ENCODE peak calls at places on chromosome X, in seven cellular contexts. H is AG04450; T is lower lobe of right lung; I is tibial nerve; G is HL-60; R is CD8-positive, alpha-beta T cell; P is cardiac fibroblast. V is an unnamed sample.

GRCh38 chrX:124211312-124211942 is 121.0 kb upstream of the TEX13D start:
- DNase-seq in H (no peak), T (no peak), I (no peak), G (peak), R (peak), P (peak), V (no peak)

GRCh38 chrX:12685541-12685940 is 105.7 kb upstream of the PRPS2 start:
- DNase-seq in H (no peak), T (no peak), I (no peak), G (no peak), R (no peak), P (peak), V (no peak)

GRCh38 chrX:136059350-136059749 is 74.1 kb downstream of the SLC9A6 start:
- DNase-seq in H (no peak), T (no peak), I (no peak), G (no peak), R (no peak), P (no peak), V (no peak)

GRCh38 chrX:80285131-80285773 is 135.0 kb upstream of the TENT5D start:
- DNase-seq in H (no peak), T (no peak), I (no peak), G (peak), R (no peak), P (peak), V (peak)

GRCh38 chrX:125248931-125249330 is 70.7 kb upstream of the TEX13C start:
- DNase-seq in H (no peak), T (no peak), I (no peak), G (no peak), R (no peak), P (no peak), V (no peak)

GRCh38 chrX:21843179-21843578 is 3.8 kb downstream of the MBTPS2 start:
- DNase-seq in H (no peak), T (no peak), I (no peak), G (no peak), R (no peak), P (no peak), V (no peak)

GRCh38 chrX:95058815-95059214 is 1384.8 kb downstream of the FAM133A start:
- DNase-seq in H (peak), T (no peak), I (no peak), G (no peak), R (no peak), P (peak), V (peak)

GRCh38 chrX:33447285-33447684 is 235.9 kb upstream of the DMD start:
- DNase-seq in H (no peak), T (no peak), I (no peak), G (no peak), R (no peak), P (peak), V (no peak)

GRCh38 chrX:154541896-154542722 is 4.5 kb downstream of the G6PD start:
- DNase-seq in H (peak), T (peak), I (peak), G (peak), R (peak), P (peak), V (peak)

GRCh38 chrX:41259516-41259915 is 74.4 kb upstream of the DDX3X start:
- DNase-seq in H (no peak), T (no peak), I (no peak), G (no peak), R (no peak), P (no peak), V (no peak)

GRCh38 chrX:21949689-21950088 is 9.2 kb downstream of the SMS start:
- DNase-seq in H (no peak), T (no peak), I (no peak), G (no peak), R (no peak), P (no peak), V (no peak)

GRCh38 chrX:16826207-16826606 is 39.9 kb downstream of the TXLNG start:
- DNase-seq in H (no peak), T (no peak), I (no peak), G (peak), R (no peak), P (peak), V (peak)

GRCh38 chrX:111444881-111445280 is 32.9 kb upstream of the DCX start:
- DNase-seq in H (no peak), T (no peak), I (no peak), G (no peak), R (no peak), P (no peak), V (no peak)

GRCh38 chrX:20951016-20951795 is 423.0 kb upstream of the CNKSR2 start:
- DNase-seq in H (no peak), T (no peak), I (no peak), G (no peak), R (no peak), P (no peak), V (no peak)

GRCh38 chrX:30748337-30748960 is 95.2 kb downstream of the GK start:
- DNase-seq in H (no peak), T (no peak), I (no peak), G (no peak), R (no peak), P (peak), V (no peak)

GRCh38 chrX:153245288-153245731 is 66.2 kb downstream of the MAGEA1 start:
- DNase-seq in H (no peak), T (no peak), I (no peak), G (no peak), R (no peak), P (no peak), V (peak)

GRCh38 chrX:104922206-104922621 is 298.3 kb downstream of the TEX13A start:
- DNase-seq in H (peak), T (peak), I (peak), G (peak), R (peak), P (peak), V (peak)

DNA sequence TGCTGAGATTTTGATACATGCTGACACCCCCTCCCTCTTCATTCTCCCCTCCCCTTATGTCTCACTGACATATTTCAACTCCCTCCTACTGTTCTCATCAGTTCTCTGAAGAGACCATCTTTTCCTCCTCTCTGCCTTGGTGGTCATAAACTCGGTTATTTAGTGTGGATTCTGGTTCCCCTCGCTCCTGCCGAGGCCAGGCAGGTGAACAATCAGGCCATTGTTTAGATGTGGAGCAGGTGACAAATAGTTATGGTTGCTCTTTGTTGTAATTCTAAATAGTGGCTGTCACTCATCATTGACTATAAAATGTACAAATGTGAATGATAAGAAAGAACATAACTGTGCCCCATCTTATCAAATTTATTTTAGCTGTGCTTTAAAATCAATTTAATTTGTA is 324.6 kb downstream of the BCOR start:
- DNase-seq in H (no peak), T (no peak), I (no peak), G (no peak), R (no peak), P (no peak), V (no peak)
- H3K4me3 ChIP-seq in H (no peak), T (no peak), I (no peak), G (no peak), R (no peak), P (no peak), V (no peak)

GRCh38 chrX:130994671-130995070 is 63.5 kb upstream of the ARHGAP36 start:
- DNase-seq in H (no peak), T (no peak), I (peak), G (peak), R (no peak), P (peak), V (peak)
- TF ChIP-seq CTCF in H (peak), T (peak), I (peak), G (no peak), R (no peak), P (peak), V (peak)

GRCh38 chrX:149830192-149830873 is 48.6 kb downstream of the MAGEA9 start:
- DNase-seq in H (no peak), T (no peak), I (no peak), G (no peak), R (peak), P (peak), V (peak)
- H3K4me3 ChIP-seq in H (peak), T (no peak), I (no peak), G (no peak), R (peak), P (peak), V (peak)

DNA sequence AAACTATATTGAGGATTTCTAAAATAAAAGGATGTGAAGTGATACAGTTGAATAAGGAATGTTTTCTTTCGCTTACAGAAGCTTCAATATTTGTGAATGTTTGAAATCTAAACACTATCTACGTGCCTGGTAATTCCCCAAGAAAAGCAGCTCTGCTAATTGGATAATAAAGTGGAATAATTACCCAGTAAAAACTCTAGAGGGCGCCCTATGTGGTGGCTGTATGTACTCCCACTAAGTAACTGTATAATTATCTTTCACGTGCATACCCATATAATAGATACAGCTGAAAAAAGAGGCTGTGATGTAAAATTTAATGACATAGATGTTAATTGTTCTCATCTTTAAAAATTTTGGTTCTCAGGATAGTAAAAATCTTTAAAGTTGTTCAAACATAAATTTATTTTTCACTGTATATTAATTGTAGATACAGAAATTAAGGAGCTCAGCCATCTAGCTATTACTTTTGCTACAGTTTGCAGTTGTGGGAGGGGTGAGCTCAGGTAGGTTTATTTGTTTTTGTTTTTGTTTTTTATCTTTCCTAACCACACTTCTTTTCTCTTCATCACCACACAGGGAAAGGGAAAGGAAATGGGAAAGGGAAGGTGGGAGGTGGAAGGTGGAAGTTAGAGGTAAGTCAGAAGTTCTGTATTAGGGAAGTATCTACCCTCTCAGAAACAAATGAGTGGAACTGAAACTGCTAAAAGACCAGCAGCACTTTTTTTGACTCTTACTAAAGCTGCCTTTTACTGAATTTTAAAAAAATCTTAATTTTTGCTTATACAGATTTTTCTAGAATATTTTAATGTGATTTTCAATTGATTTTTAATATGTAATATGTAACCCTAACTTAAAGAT is 151.7 kb upstream of the RPS6KA6 start:
- DNase-seq in H (no peak), T (no peak), I (no peak), G (peak), R (no peak), P (peak), V (peak)
- TF ChIP-seq CTCF in H (peak), T (peak), I (peak), G (peak), R (no peak), P (peak), V (peak)